ENCODE peak calls at places on chromosome 4, in nine cellular contexts. H is spleen; O is brain microvascular endothelial cell; N is CD4-positive, CD25-positive, alpha-beta regulatory T cell; V is aorta; W is BE2C; T is upper lobe of right lung; U is tibial nerve; F is lung. M is an unnamed sample. For H3K36me3, the result is how much of the 10 kb centered on the place peaks cover.

GRCh38 chr4:38290360-38290759 is 330.2 kb downstream of the PTTG2 start:
- DNase-seq in H (no peak), O (peak), N (no peak), V (no peak), W (no peak), T (no peak), U (no peak), F (no peak), M (no peak)

GRCh38 chr4:71251266-71251665 is 87.6 kb upstream of the SLC4A4 start:
- DNase-seq in H (no peak), O (no peak), N (no peak), V (no peak), W (no peak), T (no peak), U (no peak), F (no peak), M (no peak)

GRCh38 chr4:53479731-53480525 is 102.5 kb downstream of the FIP1L1 start:
- DNase-seq in H (no peak), O (peak), N (no peak), V (no peak), W (no peak), T (no peak), U (no peak), F (no peak), M (no peak)

GRCh38 chr4:120874792-120875774 is 47.4 kb downstream of the PRDM5 start:
- DNase-seq in H (peak), O (no peak), N (no peak), V (no peak), W (no peak), T (no peak), U (peak), F (no peak), M (no peak)

GRCh38 chr4:3305610-3306371 is 13.0 kb downstream of the RGS12 start:
- DNase-seq in H (peak), O (no peak), N (no peak), V (peak), W (peak), T (peak), U (no peak), F (no peak), M (no peak)

GRCh38 chr4:42454755-42455154 is 57.5 kb downstream of the SHISA3 start:
- DNase-seq in H (no peak), O (no peak), N (no peak), V (no peak), W (no peak), T (no peak), U (no peak), F (no peak), M (no peak)

GRCh38 chr4:147683172-147683571 is 791 bp downstream of the PRMT9 start:
- DNase-seq in H (no peak), O (peak), N (peak), V (no peak), W (no peak), T (no peak), U (peak), F (no peak), M (no peak)

GRCh38 chr4:41177016-41177415 is 37.3 kb downstream of the APBB2 start:
- DNase-seq in H (no peak), O (peak), N (no peak), V (no peak), W (no peak), T (no peak), U (no peak), F (no peak), M (no peak)

GRCh38 chr4:153649572-153649991 is 34.5 kb upstream of the TLR2 start:
- DNase-seq in H (no peak), O (peak), N (no peak), V (no peak), W (no peak), T (no peak), U (no peak), F (no peak), M (no peak)

GRCh38 chr4:20299515-20299914 is 47.8 kb downstream of the SLIT2 start:
- DNase-seq in H (no peak), O (peak), N (no peak), V (no peak), W (peak), T (no peak), U (no peak), F (no peak), M (no peak)

GRCh38 chr4:16682996-16683395 is 215.4 kb downstream of the LDB2 start:
- DNase-seq in H (no peak), O (no peak), N (no peak), V (no peak), W (no peak), T (no peak), U (no peak), F (no peak), M (no peak)

GRCh38 chr4:183182873-183183725 is 84.0 kb downstream of the WWC2 start:
- DNase-seq in H (no peak), O (peak), N (no peak), V (no peak), W (no peak), T (no peak), U (peak), F (peak), M (no peak)

GRCh38 chr4:150126201-150126879 is 48.1 kb downstream of the DCLK2 start:
- DNase-seq in H (no peak), O (peak), N (no peak), V (no peak), W (no peak), T (no peak), U (peak), F (no peak), M (no peak)

GRCh38 chr4:109434007-109434792 is 585 bp downstream of the SEC24B start:
- DNase-seq in H (no peak), O (no peak), N (peak), V (peak), W (peak), T (peak), U (peak), F (peak), M (no peak)

GRCh38 chr4:181690498-181690897 is 552.7 kb upstream of the TENM3 start:
- DNase-seq in H (no peak), O (no peak), N (no peak), V (no peak), W (no peak), T (no peak), U (no peak), F (no peak), M (no peak)

GRCh38 chr4:26490111-26490979 is at the start of gene CCKAR:
- DNase-seq in H (no peak), O (no peak), N (no peak), V (no peak), W (no peak), T (no peak), U (no peak), F (no peak), M (no peak)

GRCh38 chr4:163732473-163732872 is 238.0 kb downstream of the TMA16 start:
- DNase-seq in H (no peak), O (no peak), N (no peak), V (no peak), W (no peak), T (no peak), U (no peak), F (no peak), M (no peak)

GRCh38 chr4:15018389-15018788 is 16.1 kb downstream of the CPEB2 start:
- DNase-seq in H (no peak), O (no peak), N (no peak), V (no peak), W (no peak), T (no peak), U (no peak), F (no peak), M (no peak)

GRCh38 chr4:164931551-164932324 is 45.7 kb downstream of the TRIM61 start:
- DNase-seq in H (no peak), O (peak), N (no peak), V (no peak), W (no peak), T (no peak), U (no peak), F (no peak), M (no peak)

GRCh38 chr4:95637047-95637600 is 88.4 kb upstream of the UNC5C start:
- DNase-seq in H (no peak), O (peak), N (no peak), V (no peak), W (peak), T (no peak), U (no peak), F (no peak), M (no peak)

GRCh38 chr4:168598191-168598590 is 101.3 kb downstream of the PALLD start:
- DNase-seq in H (no peak), O (no peak), N (no peak), V (no peak), W (no peak), T (no peak), U (no peak), F (no peak), M (no peak)

GRCh38 chr4:183987987-183988392 is 82.9 kb downstream of the STOX2 start:
- DNase-seq in H (no peak), O (peak), N (no peak), V (peak), W (peak), T (no peak), U (peak), F (peak), M (peak)

GRCh38 chr4:144872508-144873293 is 225.3 kb downstream of the ANAPC10 start:
- DNase-seq in H (no peak), O (no peak), N (no peak), V (no peak), W (no peak), T (no peak), U (peak), F (no peak), M (no peak)

GRCh38 chr4:161647757-161648156 is 516.0 kb downstream of the FSTL5 start:
- DNase-seq in H (no peak), O (no peak), N (no peak), V (peak), W (no peak), T (no peak), U (no peak), F (no peak), M (no peak)

GRCh38 chr4:47074836-47075235 is 43.5 kb downstream of the GABRB1 start:
- DNase-seq in H (no peak), O (no peak), N (no peak), V (no peak), W (no peak), T (no peak), U (no peak), F (no peak), M (no peak)

GRCh38 chr4:184932343-184932742 is 85.9 kb upstream of the HELT start:
- DNase-seq in H (no peak), O (no peak), N (no peak), V (no peak), W (peak), T (no peak), U (no peak), F (no peak), M (no peak)

GRCh38 chr4:41839945-41840854 is 91.7 kb upstream of the PHOX2B start:
- DNase-seq in H (no peak), O (no peak), N (no peak), V (no peak), W (no peak), T (no peak), U (no peak), F (no peak), M (no peak)

GRCh38 chr4:10164877-10165283 is 48.3 kb upstream of the WDR1 start:
- DNase-seq in H (no peak), O (peak), N (no peak), V (no peak), W (peak), T (no peak), U (peak), F (no peak), M (no peak)

GRCh38 chr4:176444741-176445140 is 125.0 kb downstream of the SPCS3 start:
- DNase-seq in H (no peak), O (peak), N (no peak), V (no peak), W (no peak), T (no peak), U (no peak), F (no peak), M (no peak)

GRCh38 chr4:107935246-107935645 is 3.9 kb downstream of the CYP2U1 start:
- DNase-seq in H (no peak), O (no peak), N (no peak), V (no peak), W (no peak), T (no peak), U (no peak), F (no peak), M (no peak)

GRCh38 chr4:136424052-136424451 is 1108.2 kb downstream of the PCDH18 start:
- DNase-seq in H (no peak), O (no peak), N (no peak), V (no peak), W (peak), T (no peak), U (no peak), F (no peak), M (no peak)

GRCh38 chr4:55173580-55173979 is 48.2 kb upstream of the KDR start:
- DNase-seq in H (no peak), O (peak), N (no peak), V (no peak), W (no peak), T (no peak), U (no peak), F (no peak), M (no peak)

GRCh38 chr4:2796261-2797187 is 3.6 kb downstream of the SH3BP2 start:
- DNase-seq in H (peak), O (no peak), N (no peak), V (peak), W (peak), T (peak), U (no peak), F (no peak), M (no peak)

GRCh38 chr4:118813561-118813960 is 22.4 kb downstream of the SEC24D start:
- DNase-seq in H (no peak), O (no peak), N (no peak), V (no peak), W (no peak), T (no peak), U (no peak), F (no peak), M (no peak)

GRCh38 chr4:130545596-130545995 is 1449.6 kb downstream of the C4orf33 start:
- DNase-seq in H (no peak), O (no peak), N (no peak), V (no peak), W (no peak), T (no peak), U (no peak), F (no peak), M (no peak)

DNA sequence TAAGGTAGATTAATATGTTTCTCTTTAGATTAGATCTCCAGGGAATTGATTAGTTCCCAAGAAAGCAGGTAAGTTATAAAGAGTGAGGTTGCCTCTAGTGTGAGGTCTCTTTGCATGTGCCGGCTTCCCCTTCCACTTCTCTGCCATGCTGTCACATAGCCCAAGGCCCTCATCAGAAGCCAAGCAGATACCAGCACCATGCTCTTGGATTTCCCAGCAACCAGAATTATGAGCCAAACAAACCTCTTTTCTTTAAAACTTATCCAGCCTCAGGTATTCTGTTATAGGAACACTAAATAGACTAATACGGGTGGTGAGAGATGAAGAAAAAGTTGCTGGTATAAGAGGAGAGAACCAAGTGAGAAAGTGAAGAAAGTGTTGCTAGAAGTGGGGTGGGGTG is 15.1 kb downstream of the ANKRD50 start:
- DNase-seq in H (no peak), O (no peak), N (no peak), V (no peak), W (no peak), T (no peak), U (no peak), F (no peak), M (no peak)
- H3K36me3 ChIP-seq in H (under half), O (under half), N (under half), V (under half), W (under half), T (under half), U (under half), F (under half), M (under half)

GRCh38 chr4:7013171-7013570 is 30.0 kb upstream of the TADA2B start:
- DNase-seq in H (peak), O (no peak), N (no peak), V (peak), W (peak), T (no peak), U (no peak), F (no peak), M (no peak)
- H3K36me3 ChIP-seq in H (half or more), O (under half), N (half or more), V (under half), W (half or more), T (half or more), U (under half), F (under half), M (under half)

GRCh38 chr4:8221985-8222384 is 22.9 kb downstream of the SH3TC1 start:
- DNase-seq in H (no peak), O (no peak), N (no peak), V (no peak), W (no peak), T (no peak), U (no peak), F (no peak), M (no peak)

GRCh38 chr4:8221476-8221875 is 22.4 kb downstream of the SH3TC1 start:
- DNase-seq in H (no peak), O (no peak), N (peak), V (no peak), W (no peak), T (no peak), U (peak), F (no peak), M (no peak)

GRCh38 chr4:8222609-8223391 is 23.7 kb downstream of the SH3TC1 start:
- DNase-seq in H (no peak), O (no peak), N (no peak), V (no peak), W (no peak), T (no peak), U (no peak), F (no peak), M (no peak)

GRCh38 chr4:8219236-8219635 is 20.1 kb downstream of the SH3TC1 start:
- DNase-seq in H (no peak), O (no peak), N (no peak), V (no peak), W (no peak), T (no peak), U (no peak), F (no peak), M (no peak)

DNA sequence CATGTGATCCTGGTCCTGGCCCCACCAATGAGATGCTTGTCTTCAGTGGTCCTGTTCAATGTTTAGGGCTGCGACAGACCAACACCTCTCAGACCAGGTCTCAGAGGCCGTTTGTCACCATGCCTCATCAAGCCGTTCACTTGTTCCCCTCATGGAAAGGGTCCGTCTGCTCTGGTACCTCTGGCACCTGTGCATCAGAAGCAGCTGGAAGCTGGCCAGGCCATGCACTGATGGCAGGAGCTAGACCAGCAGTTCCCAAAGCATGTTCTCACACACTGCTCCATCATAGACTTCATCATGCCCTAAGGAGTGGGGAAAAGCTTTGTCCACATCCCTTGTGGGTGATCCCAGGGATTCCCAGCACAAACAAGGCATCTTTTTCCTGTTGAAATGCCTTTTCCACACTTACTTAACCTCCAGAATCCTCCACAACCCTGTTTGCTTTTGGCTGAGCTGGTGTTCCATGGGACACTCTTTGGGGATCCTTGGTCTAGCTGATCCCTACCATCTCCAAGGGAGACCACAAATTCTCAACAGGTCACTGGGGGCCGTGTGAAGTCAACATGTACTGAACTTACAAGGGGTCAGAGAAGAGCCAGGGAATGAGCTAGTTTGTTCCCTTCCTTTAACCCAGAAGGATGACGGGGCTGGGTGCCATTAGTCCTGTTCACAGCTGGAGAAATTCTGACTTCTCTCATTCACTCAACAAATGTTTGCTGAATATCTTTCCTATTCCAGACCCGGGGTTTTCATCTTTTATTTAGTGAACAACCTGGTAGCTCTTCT is 21.8 kb downstream of the SH3TC1 start:
- DNase-seq in H (no peak), O (no peak), N (no peak), V (no peak), W (no peak), T (no peak), U (no peak), F (no peak), M (no peak)
- H3K36me3 ChIP-seq in H (half or more), O (under half), N (under half), V (under half), W (under half), T (half or more), U (under half), F (under half), M (under half)

GRCh38 chr4:139719381-139720101 is 53.9 kb downstream of the MGST2 start:
- DNase-seq in H (peak), O (no peak), N (no peak), V (no peak), W (no peak), T (no peak), U (no peak), F (no peak), M (no peak)

GRCh38 chr4:139718358-139718757 is 52.7 kb downstream of the MGST2 start:
- DNase-seq in H (no peak), O (no peak), N (no peak), V (no peak), W (no peak), T (no peak), U (no peak), F (no peak), M (no peak)

GRCh38 chr4:139721789-139722188 is 56.2 kb downstream of the MGST2 start:
- DNase-seq in H (no peak), O (no peak), N (no peak), V (no peak), W (no peak), T (no peak), U (no peak), F (no peak), M (no peak)

GRCh38 chr4:139718833-139719232 is 53.2 kb downstream of the MGST2 start:
- DNase-seq in H (no peak), O (no peak), N (no peak), V (no peak), W (no peak), T (no peak), U (no peak), F (no peak), M (no peak)

DNA sequence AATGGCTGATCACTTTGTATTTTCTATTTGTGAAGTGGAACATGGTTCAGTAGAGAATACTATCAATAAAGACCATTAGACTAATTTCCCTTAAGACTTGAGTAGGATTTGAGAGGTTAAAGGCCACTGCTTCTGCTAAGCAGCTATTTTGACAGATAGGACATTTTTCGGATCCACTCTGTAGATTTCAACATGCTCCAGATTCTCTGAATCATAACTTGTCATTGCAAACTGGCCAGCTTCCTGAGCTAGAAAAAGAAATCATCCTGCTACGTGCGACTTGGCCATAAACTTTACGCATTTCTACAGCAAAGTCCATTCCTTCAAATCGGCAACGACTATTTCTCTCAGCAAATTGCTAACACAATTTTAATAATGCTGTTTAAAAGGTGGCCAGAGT is 55.2 kb downstream of the MGST2 start:
- DNase-seq in H (no peak), O (no peak), N (no peak), V (no peak), W (no peak), T (no peak), U (no peak), F (no peak), M (no peak)
- H3K36me3 ChIP-seq in H (under half), O (under half), N (under half), V (under half), W (under half), T (under half), U (under half), F (under half), M (under half)

GRCh38 chr4:6580353-6580752 is 5.4 kb downstream of the MAN2B2 start:
- DNase-seq in H (no peak), O (no peak), N (no peak), V (no peak), W (no peak), T (no peak), U (no peak), F (no peak), M (no peak)
- H3K36me3 ChIP-seq in H (half or more), O (under half), N (half or more), V (under half), W (under half), T (under half), U (under half), F (under half), M (under half)